ENCODE peak calls at places on chromosomes 11 and 22, in nine cellular contexts. One of them, this sample, is unnamed.

GRCh38 chr11:92667446-92668165 is 301.8 kb upstream of the MTNR1B start:
- DNase-seq in GM12864: no peak
- DNase-seq in GM04504: no peak
- DNase-seq in epithelial cell of esophagus: no peak
- DNase-seq in KBM-7: no peak
- DNase-seq in stimulated activated CD8-positive, alpha-beta memory T cell treated with anti-CD3 and anti-CD28 coated beads, Interleukin-12 subunit alpha, Interleukin-12 subunit beta, amount 100 ng/mL, for 1 hour: no peak
- DNase-seq in adrenal gland: no peak
- DNase-seq in GM12878: no peak
- DNase-seq in PC-3: no peak
- DNase-seq in this sample: no peak

GRCh38 chr22:26568207-26568706 is 21.7 kb downstream of the TPST2 start:
- DNase-seq in epithelial cell of esophagus: peak; percentile 98
- DNase-seq in stimulated activated CD8-positive, alpha-beta memory T cell treated with anti-CD3 and anti-CD28 coated beads, Interleukin-12 subunit alpha, Interleukin-12 subunit beta, amount 100 ng/mL, for 1 hour: no peak
- DNase-seq in KBM-7: no peak
- DNase-seq in adrenal gland: no peak
- DNase-seq in PC-3: peak; percentile 14
- DNase-seq in GM12878: no peak
- DNase-seq in GM04504: no peak
- DNase-seq in GM12864: no peak
- DNase-seq in this sample: no peak

GRCh38 chr22:38712496-38713207 is 6.9 kb downstream of the GTPBP1 start:
- DNase-seq in GM12878: no peak
- DNase-seq in PC-3: no peak
- DNase-seq in KBM-7: no peak
- DNase-seq in adrenal gland: no peak
- DNase-seq in epithelial cell of esophagus: no peak
- DNase-seq in GM04504: no peak
- DNase-seq in GM12864: no peak
- DNase-seq in stimulated activated CD8-positive, alpha-beta memory T cell treated with anti-CD3 and anti-CD28 coated beads, Interleukin-12 subunit alpha, Interleukin-12 subunit beta, amount 100 ng/mL, for 1 hour: no peak
- DNase-seq in this sample: no peak

GRCh38 chr11:120805960-120806555 is 217.8 kb upstream of the TBCEL start:
- DNase-seq in stimulated activated CD8-positive, alpha-beta memory T cell treated with anti-CD3 and anti-CD28 coated beads, Interleukin-12 subunit alpha, Interleukin-12 subunit beta, amount 100 ng/mL, for 1 hour: no peak
- DNase-seq in GM04504: no peak
- DNase-seq in GM12878: no peak
- DNase-seq in KBM-7: no peak
- DNase-seq in epithelial cell of esophagus: no peak
- DNase-seq in PC-3: no peak
- DNase-seq in adrenal gland: no peak
- DNase-seq in GM12864: no peak
- DNase-seq in this sample: no peak

GRCh38 chr11:118186346-118187107 is 10.1 kb upstream of the SCN2B start:
- DNase-seq in adrenal gland: no peak
- DNase-seq in PC-3: no peak
- DNase-seq in stimulated activated CD8-positive, alpha-beta memory T cell treated with anti-CD3 and anti-CD28 coated beads, Interleukin-12 subunit alpha, Interleukin-12 subunit beta, amount 100 ng/mL, for 1 hour: no peak
- DNase-seq in KBM-7: peak; percentile 74
- DNase-seq in GM12878: no peak
- DNase-seq in GM04504: no peak
- DNase-seq in GM12864: no peak
- DNase-seq in epithelial cell of esophagus: no peak
- DNase-seq in this sample: no peak

GRCh38 chr11:128180446-128181089 is 406.8 kb downstream of the ETS1 start:
- DNase-seq in GM12878: no peak
- DNase-seq in epithelial cell of esophagus: peak; percentile 91
- DNase-seq in KBM-7: no peak
- DNase-seq in GM04504: peak; percentile 80
- DNase-seq in stimulated activated CD8-positive, alpha-beta memory T cell treated with anti-CD3 and anti-CD28 coated beads, Interleukin-12 subunit alpha, Interleukin-12 subunit beta, amount 100 ng/mL, for 1 hour: no peak
- DNase-seq in PC-3: peak; percentile 97
- DNase-seq in adrenal gland: no peak
- DNase-seq in GM12864: no peak
- DNase-seq in this sample: no peak

GRCh38 chr22:43485717-43486116 is 73.9 kb downstream of the MPPED1 start:
- DNase-seq in GM12864: no peak
- DNase-seq in adrenal gland: no peak
- DNase-seq in PC-3: no peak
- DNase-seq in GM04504: no peak
- DNase-seq in KBM-7: no peak
- DNase-seq in epithelial cell of esophagus: no peak
- DNase-seq in stimulated activated CD8-positive, alpha-beta memory T cell treated with anti-CD3 and anti-CD28 coated beads, Interleukin-12 subunit alpha, Interleukin-12 subunit beta, amount 100 ng/mL, for 1 hour: no peak
- DNase-seq in GM12878: no peak
- DNase-seq in this sample: no peak

GRCh38 chr11:34627197-34627596 is 6.3 kb downstream of the EHF start:
- DNase-seq in epithelial cell of esophagus: peak; percentile 88
- DNase-seq in GM04504: no peak
- DNase-seq in GM12878: no peak
- DNase-seq in GM12864: no peak
- DNase-seq in KBM-7: no peak
- DNase-seq in PC-3: no peak
- DNase-seq in adrenal gland: no peak
- DNase-seq in stimulated activated CD8-positive, alpha-beta memory T cell treated with anti-CD3 and anti-CD28 coated beads, Interleukin-12 subunit alpha, Interleukin-12 subunit beta, amount 100 ng/mL, for 1 hour: no peak
- DNase-seq in this sample: no peak

GRCh38 chr11:8087185-8087584 is 6.2 kb downstream of the TUB start:
- DNase-seq in GM12878: no peak
- DNase-seq in adrenal gland: no peak
- DNase-seq in stimulated activated CD8-positive, alpha-beta memory T cell treated with anti-CD3 and anti-CD28 coated beads, Interleukin-12 subunit alpha, Interleukin-12 subunit beta, amount 100 ng/mL, for 1 hour: no peak
- DNase-seq in epithelial cell of esophagus: peak; percentile 8
- DNase-seq in GM04504: no peak
- DNase-seq in KBM-7: no peak
- DNase-seq in GM12864: no peak
- DNase-seq in PC-3: no peak
- DNase-seq in this sample: no peak

GRCh38 chr11:112734207-112734606 is 227.0 kb upstream of the NCAM1 start:
- DNase-seq in KBM-7: peak; percentile 11
- DNase-seq in GM12878: no peak
- DNase-seq in GM12864: no peak
- DNase-seq in PC-3: peak; percentile 22
- DNase-seq in epithelial cell of esophagus: peak; percentile 51
- DNase-seq in stimulated activated CD8-positive, alpha-beta memory T cell treated with anti-CD3 and anti-CD28 coated beads, Interleukin-12 subunit alpha, Interleukin-12 subunit beta, amount 100 ng/mL, for 1 hour: no peak
- DNase-seq in adrenal gland: peak; percentile 32
- DNase-seq in GM04504: peak; percentile 18
- DNase-seq in this sample: no peak

GRCh38 chr11:10459029-10459970 is 4.2 kb downstream of the AMPD3 start:
- DNase-seq in epithelial cell of esophagus: no peak
- DNase-seq in stimulated activated CD8-positive, alpha-beta memory T cell treated with anti-CD3 and anti-CD28 coated beads, Interleukin-12 subunit alpha, Interleukin-12 subunit beta, amount 100 ng/mL, for 1 hour: peak; percentile 21
- DNase-seq in GM12878: peak; percentile 80
- DNase-seq in PC-3: no peak
- DNase-seq in GM04504: no peak
- DNase-seq in adrenal gland: peak; percentile 27
- DNase-seq in GM12864: peak; percentile 74
- DNase-seq in KBM-7: peak; percentile 95
- DNase-seq in this sample: no peak

GRCh38 chr11:16784671-16785070 is 46.2 kb downstream of the C11orf58 start:
- DNase-seq in GM12878: no peak
- DNase-seq in epithelial cell of esophagus: no peak
- DNase-seq in PC-3: no peak
- DNase-seq in stimulated activated CD8-positive, alpha-beta memory T cell treated with anti-CD3 and anti-CD28 coated beads, Interleukin-12 subunit alpha, Interleukin-12 subunit beta, amount 100 ng/mL, for 1 hour: no peak
- DNase-seq in GM04504: no peak
- DNase-seq in KBM-7: no peak
- DNase-seq in adrenal gland: no peak
- DNase-seq in GM12864: no peak
- DNase-seq in this sample: no peak

GRCh38 chr22:37848587-37849088 is 581 bp upstream of the EIF3L start:
- DNase-seq in KBM-7: peak; percentile 15
- DNase-seq in GM12878: no peak
- DNase-seq in PC-3: peak; percentile 18
- DNase-seq in epithelial cell of esophagus: peak; percentile 53
- DNase-seq in adrenal gland: no peak
- DNase-seq in GM04504: no peak
- DNase-seq in GM12864: no peak
- DNase-seq in stimulated activated CD8-positive, alpha-beta memory T cell treated with anti-CD3 and anti-CD28 coated beads, Interleukin-12 subunit alpha, Interleukin-12 subunit beta, amount 100 ng/mL, for 1 hour: no peak
- DNase-seq in this sample: no peak

GRCh38 chr11:59560290-59560701 is 49.0 kb downstream of the OR4D9 start:
- DNase-seq in PC-3: peak; percentile 96
- DNase-seq in GM12864: peak; percentile 77
- DNase-seq in stimulated activated CD8-positive, alpha-beta memory T cell treated with anti-CD3 and anti-CD28 coated beads, Interleukin-12 subunit alpha, Interleukin-12 subunit beta, amount 100 ng/mL, for 1 hour: peak; percentile 54
- DNase-seq in KBM-7: peak; percentile 84
- DNase-seq in GM12878: peak; percentile 93
- DNase-seq in adrenal gland: peak; percentile 72
- DNase-seq in epithelial cell of esophagus: peak; percentile 86
- DNase-seq in GM04504: peak; percentile 26
- DNase-seq in this sample: no peak

GRCh38 chr11:111406589-111406988 is 27.5 kb upstream of the POU2AF1 start:
- DNase-seq in GM04504: no peak
- DNase-seq in GM12878: no peak
- DNase-seq in GM12864: no peak
- DNase-seq in epithelial cell of esophagus: no peak
- DNase-seq in KBM-7: no peak
- DNase-seq in stimulated activated CD8-positive, alpha-beta memory T cell treated with anti-CD3 and anti-CD28 coated beads, Interleukin-12 subunit alpha, Interleukin-12 subunit beta, amount 100 ng/mL, for 1 hour: no peak
- DNase-seq in adrenal gland: no peak
- DNase-seq in PC-3: no peak
- DNase-seq in this sample: no peak

GRCh38 chr22:19446603-19447387 is 716 bp downstream of the C22orf39 start:
- DNase-seq in GM12864: no peak
- DNase-seq in stimulated activated CD8-positive, alpha-beta memory T cell treated with anti-CD3 and anti-CD28 coated beads, Interleukin-12 subunit alpha, Interleukin-12 subunit beta, amount 100 ng/mL, for 1 hour: no peak
- DNase-seq in epithelial cell of esophagus: no peak
- DNase-seq in GM12878: no peak
- DNase-seq in GM04504: no peak
- DNase-seq in PC-3: no peak
- DNase-seq in adrenal gland: no peak
- DNase-seq in KBM-7: no peak
- DNase-seq in this sample: no peak

GRCh38 chr22:32695451-32695891 is 106.0 kb upstream of the TIMP3 start:
- DNase-seq in PC-3: peak; percentile 50
- DNase-seq in GM12878: no peak
- DNase-seq in KBM-7: no peak
- DNase-seq in adrenal gland: no peak
- DNase-seq in epithelial cell of esophagus: peak; percentile 60
- DNase-seq in GM12864: no peak
- DNase-seq in GM04504: peak; percentile 84
- DNase-seq in stimulated activated CD8-positive, alpha-beta memory T cell treated with anti-CD3 and anti-CD28 coated beads, Interleukin-12 subunit alpha, Interleukin-12 subunit beta, amount 100 ng/mL, for 1 hour: no peak
- DNase-seq in this sample: no peak

GRCh38 chr11:45144126-45145082 is 2.0 kb upstream of the PRDM11 start:
- DNase-seq in KBM-7: no peak
- DNase-seq in GM12878: no peak
- DNase-seq in GM12864: no peak
- DNase-seq in GM04504: no peak
- DNase-seq in epithelial cell of esophagus: no peak
- DNase-seq in stimulated activated CD8-positive, alpha-beta memory T cell treated with anti-CD3 and anti-CD28 coated beads, Interleukin-12 subunit alpha, Interleukin-12 subunit beta, amount 100 ng/mL, for 1 hour: no peak
- DNase-seq in PC-3: no peak
- DNase-seq in adrenal gland: no peak
- DNase-seq in this sample: no peak

GRCh38 chr22:20955548-20955947 is 11.5 kb upstream of the AIFM3 start:
- DNase-seq in GM12864: no peak
- DNase-seq in stimulated activated CD8-positive, alpha-beta memory T cell treated with anti-CD3 and anti-CD28 coated beads, Interleukin-12 subunit alpha, Interleukin-12 subunit beta, amount 100 ng/mL, for 1 hour: no peak
- DNase-seq in KBM-7: peak; percentile 23
- DNase-seq in GM12878: no peak
- DNase-seq in PC-3: peak; percentile 10
- DNase-seq in adrenal gland: no peak
- DNase-seq in GM04504: no peak
- DNase-seq in epithelial cell of esophagus: no peak
- DNase-seq in this sample: no peak

GRCh38 chr11:32331098-32331497 is 104.2 kb downstream of the WT1 start:
- DNase-seq in adrenal gland: no peak
- DNase-seq in GM04504: no peak
- DNase-seq in PC-3: no peak
- DNase-seq in GM12864: no peak
- DNase-seq in GM12878: no peak
- DNase-seq in stimulated activated CD8-positive, alpha-beta memory T cell treated with anti-CD3 and anti-CD28 coated beads, Interleukin-12 subunit alpha, Interleukin-12 subunit beta, amount 100 ng/mL, for 1 hour: no peak
- DNase-seq in epithelial cell of esophagus: no peak
- DNase-seq in KBM-7: no peak
- DNase-seq in this sample: no peak

GRCh38 chr11:69545976-69546617 is 64.6 kb downstream of the LINC01488 start:
- DNase-seq in epithelial cell of esophagus: no peak
- DNase-seq in adrenal gland: no peak
- DNase-seq in KBM-7: no peak
- DNase-seq in GM12878: no peak
- DNase-seq in PC-3: no peak
- DNase-seq in GM04504: no peak
- DNase-seq in GM12864: no peak
- DNase-seq in stimulated activated CD8-positive, alpha-beta memory T cell treated with anti-CD3 and anti-CD28 coated beads, Interleukin-12 subunit alpha, Interleukin-12 subunit beta, amount 100 ng/mL, for 1 hour: no peak
- DNase-seq in this sample: no peak

GRCh38 chr11:3380706-3381570 is 2.0 kb upstream of the ZNF195 start:
- DNase-seq in adrenal gland: no peak
- DNase-seq in GM12864: no peak
- DNase-seq in stimulated activated CD8-positive, alpha-beta memory T cell treated with anti-CD3 and anti-CD28 coated beads, Interleukin-12 subunit alpha, Interleukin-12 subunit beta, amount 100 ng/mL, for 1 hour: no peak
- DNase-seq in epithelial cell of esophagus: no peak
- DNase-seq in PC-3: no peak
- DNase-seq in KBM-7: no peak
- DNase-seq in GM12878: no peak
- DNase-seq in GM04504: no peak
- DNase-seq in this sample: no peak

GRCh38 chr11:96001037-96001436 is 77.1 kb upstream of the MTMR2 start:
- DNase-seq in adrenal gland: peak; percentile 75
- DNase-seq in PC-3: no peak
- DNase-seq in GM12878: no peak
- DNase-seq in GM12864: no peak
- DNase-seq in KBM-7: no peak
- DNase-seq in stimulated activated CD8-positive, alpha-beta memory T cell treated with anti-CD3 and anti-CD28 coated beads, Interleukin-12 subunit alpha, Interleukin-12 subunit beta, amount 100 ng/mL, for 1 hour: no peak
- DNase-seq in GM04504: peak; percentile 83
- DNase-seq in epithelial cell of esophagus: peak; percentile 9
- DNase-seq in this sample: no peak

GRCh38 chr11:43687120-43687791 is 6.7 kb downstream of the HSD17B12 start:
- DNase-seq in epithelial cell of esophagus: peak; percentile 80
- DNase-seq in stimulated activated CD8-positive, alpha-beta memory T cell treated with anti-CD3 and anti-CD28 coated beads, Interleukin-12 subunit alpha, Interleukin-12 subunit beta, amount 100 ng/mL, for 1 hour: no peak
- DNase-seq in GM12878: no peak
- DNase-seq in KBM-7: peak; percentile 37
- DNase-seq in PC-3: peak; percentile 23
- DNase-seq in adrenal gland: peak; percentile 23
- DNase-seq in GM04504: no peak
- DNase-seq in GM12864: no peak
- DNase-seq in this sample: no peak

GRCh38 chr22:49068861-49069260 is 758.8 kb downstream of the BRD1 start:
- DNase-seq in PC-3: no peak
- DNase-seq in stimulated activated CD8-positive, alpha-beta memory T cell treated with anti-CD3 and anti-CD28 coated beads, Interleukin-12 subunit alpha, Interleukin-12 subunit beta, amount 100 ng/mL, for 1 hour: no peak
- DNase-seq in KBM-7: no peak
- DNase-seq in GM04504: no peak
- DNase-seq in GM12864: no peak
- DNase-seq in epithelial cell of esophagus: no peak
- DNase-seq in GM12878: no peak
- DNase-seq in adrenal gland: no peak
- DNase-seq in this sample: no peak

GRCh38 chr11:63613517-63614135 is 607 bp downstream of the PLAAT3 start:
- DNase-seq in stimulated activated CD8-positive, alpha-beta memory T cell treated with anti-CD3 and anti-CD28 coated beads, Interleukin-12 subunit alpha, Interleukin-12 subunit beta, amount 100 ng/mL, for 1 hour: peak; percentile 10
- DNase-seq in epithelial cell of esophagus: no peak
- DNase-seq in GM12878: no peak
- DNase-seq in GM04504: no peak
- DNase-seq in KBM-7: no peak
- DNase-seq in adrenal gland: peak; percentile 56
- DNase-seq in PC-3: peak; percentile 34
- DNase-seq in GM12864: no peak
- DNase-seq in this sample: no peak

GRCh38 chr11:45089845-45090499 is 56.5 kb upstream of the PRDM11 start:
- DNase-seq in KBM-7: peak; percentile 44
- DNase-seq in GM04504: no peak
- DNase-seq in epithelial cell of esophagus: peak; percentile 52
- DNase-seq in PC-3: peak; percentile 48
- DNase-seq in stimulated activated CD8-positive, alpha-beta memory T cell treated with anti-CD3 and anti-CD28 coated beads, Interleukin-12 subunit alpha, Interleukin-12 subunit beta, amount 100 ng/mL, for 1 hour: no peak
- DNase-seq in GM12878: no peak
- DNase-seq in adrenal gland: no peak
- DNase-seq in GM12864: no peak
- DNase-seq in this sample: no peak

GRCh38 chr11:27239305-27239942 is 123.6 kb downstream of the CCDC34 start:
- DNase-seq in GM04504: no peak
- DNase-seq in epithelial cell of esophagus: no peak
- DNase-seq in GM12864: no peak
- DNase-seq in adrenal gland: no peak
- DNase-seq in KBM-7: no peak
- DNase-seq in stimulated activated CD8-positive, alpha-beta memory T cell treated with anti-CD3 and anti-CD28 coated beads, Interleukin-12 subunit alpha, Interleukin-12 subunit beta, amount 100 ng/mL, for 1 hour: no peak
- DNase-seq in PC-3: no peak
- DNase-seq in GM12878: no peak
- DNase-seq in this sample: no peak

GRCh38 chr11:12232819-12233601 is 122.6 kb downstream of the MICAL2 start:
- DNase-seq in adrenal gland: no peak
- DNase-seq in epithelial cell of esophagus: peak; percentile 81
- DNase-seq in GM12864: no peak
- DNase-seq in KBM-7: no peak
- DNase-seq in GM04504: peak; percentile 74
- DNase-seq in PC-3: peak; percentile 75
- DNase-seq in stimulated activated CD8-positive, alpha-beta memory T cell treated with anti-CD3 and anti-CD28 coated beads, Interleukin-12 subunit alpha, Interleukin-12 subunit beta, amount 100 ng/mL, for 1 hour: no peak
- DNase-seq in GM12878: no peak
- DNase-seq in this sample: no peak

GRCh38 chr11:60857378-60858232 is 1.9 kb upstream of the PTGDR2 start:
- DNase-seq in adrenal gland: no peak
- DNase-seq in GM04504: no peak
- DNase-seq in GM12864: no peak
- DNase-seq in epithelial cell of esophagus: peak; percentile 54
- DNase-seq in PC-3: peak; percentile 63
- DNase-seq in GM12878: no peak
- DNase-seq in KBM-7: no peak
- DNase-seq in stimulated activated CD8-positive, alpha-beta memory T cell treated with anti-CD3 and anti-CD28 coated beads, Interleukin-12 subunit alpha, Interleukin-12 subunit beta, amount 100 ng/mL, for 1 hour: no peak
- DNase-seq in this sample: no peak

GRCh38 chr11:10920205-10920604 is 62.4 kb upstream of the ZBED5 start:
- DNase-seq in stimulated activated CD8-positive, alpha-beta memory T cell treated with anti-CD3 and anti-CD28 coated beads, Interleukin-12 subunit alpha, Interleukin-12 subunit beta, amount 100 ng/mL, for 1 hour: no peak
- DNase-seq in GM12878: no peak
- DNase-seq in epithelial cell of esophagus: no peak
- DNase-seq in KBM-7: peak; percentile 80
- DNase-seq in PC-3: no peak
- DNase-seq in GM12864: no peak
- DNase-seq in adrenal gland: no peak
- DNase-seq in GM04504: no peak
- DNase-seq in this sample: no peak

This sample was measured in SK-N-MC.